ENCODE peak calls at places on chromosomes 13 and 19, in seven cellular contexts. H is mucosa of descending colon, I is choroid plexus epithelial cell, M is heart right ventricle, E is pancreas, C is PC-9, B is lower leg skin. P is an unnamed sample.

GRCh38 chr13:111048387-111048786 is 66.7 kb upstream of the ARHGEF7 start:
- DNase-seq in B (peak; percentile 40), E (no peak), M (no peak), C (no peak), H (no peak), I (no peak), P (no peak)

GRCh38 chr13:110347535-110348308 is 40.6 kb downstream of the COL4A2 start:
- DNase-seq in C (peak; percentile 84), M (peak; percentile 48), E (no peak), H (no peak), I (peak; percentile 75), B (peak; percentile 87), P (no peak)

GRCh38 chr19:4375164-4375619 is 25.2 kb downstream of the SH3GL1 start:
- DNase-seq in C (peak; percentile 97), B (peak; percentile 90), I (no peak), E (peak; percentile 67), M (no peak), H (peak; percentile 53), P (no peak)

GRCh38 chr13:112761701-112762689 is 72.2 kb downstream of the ATP11A start:
- DNase-seq in M (no peak), B (no peak), H (no peak), C (peak; percentile 13), I (peak; percentile 25), E (no peak), P (no peak)

GRCh38 chr13:46716821-46717220 is 80.1 kb downstream of the ESD start:
- DNase-seq in C (no peak), I (no peak), M (no peak), B (no peak), E (no peak), H (no peak), P (no peak)

GRCh38 chr13:49877629-49878218 is 58.4 kb downstream of the SPRYD7 start:
- DNase-seq in E (no peak), I (peak; percentile 10), H (no peak), M (no peak), C (no peak), B (no peak), P (no peak)

GRCh38 chr19:16394681-16395375 is 70.2 kb downstream of the KLF2 start:
- DNase-seq in E (no peak), I (peak; percentile 65), B (no peak), M (no peak), C (no peak), H (no peak), P (no peak)

GRCh38 chr13:66657165-66657895 is 572.8 kb downstream of the PCDH9 start:
- DNase-seq in H (no peak), M (peak; percentile 44), I (peak; percentile 95), B (peak; percentile 83), C (peak; percentile 91), E (peak; percentile 55), P (no peak)

GRCh38 chr13:35714096-35714495 is 237.6 kb upstream of the MAB21L1 start:
- DNase-seq in E (no peak), H (no peak), B (no peak), C (no peak), I (no peak), M (no peak), P (no peak)

GRCh38 chr13:30307966-30308290 is 577 bp upstream of the KATNAL1 start:
- DNase-seq in M (no peak), E (no peak), I (no peak), C (no peak), H (no peak), B (no peak), P (no peak)

GRCh38 chr13:20136781-20137703 is 23.8 kb downstream of the GJA3 start:
- DNase-seq in E (peak; percentile 67), I (peak; percentile 21), B (no peak), M (peak; percentile 29), H (peak; percentile 69), C (peak; percentile 32), P (peak; percentile 66)

GRCh38 chr19:6064016-6064702 is 46.1 kb downstream of the RFX2 start:
- DNase-seq in E (no peak), B (peak; percentile 84), I (no peak), H (no peak), C (peak; percentile 66), M (no peak), P (no peak)

DNA sequence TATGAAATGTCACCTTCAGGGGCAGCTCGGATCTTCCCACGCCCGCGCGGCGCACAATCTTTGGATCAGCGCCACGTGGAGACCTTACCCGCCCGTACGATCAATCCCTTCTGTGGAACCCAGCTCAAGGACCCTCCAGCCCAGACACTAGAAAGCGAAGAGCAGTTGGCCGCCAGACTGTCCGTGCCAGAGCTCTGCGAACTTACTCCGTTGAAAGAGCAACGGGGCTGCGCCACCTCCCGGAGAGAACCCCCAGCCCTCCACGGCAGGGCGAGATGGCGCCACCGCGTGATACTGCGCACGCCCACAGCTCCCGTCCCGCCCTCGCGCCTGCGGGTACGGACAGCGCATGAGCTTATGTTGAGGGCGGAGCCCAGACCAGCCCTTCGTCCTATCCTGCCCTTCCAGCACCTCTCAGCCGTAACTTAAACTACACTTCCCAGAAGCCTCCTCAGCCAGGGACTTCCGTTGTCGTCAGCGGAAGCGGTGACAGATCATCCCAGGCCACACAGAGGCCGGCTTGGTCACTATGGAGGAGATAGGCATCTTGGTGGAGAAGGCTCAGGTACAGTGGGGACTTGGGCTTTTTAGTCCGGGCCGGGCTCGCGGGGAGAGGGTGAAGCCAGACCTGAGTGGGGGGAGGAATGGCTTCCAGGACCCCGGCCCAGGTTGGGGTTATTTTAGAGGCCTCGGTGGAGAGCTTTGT is at the start of gene PSMC4:
- DNase-seq in E (peak; percentile 98), H (peak; percentile 98), I (peak; percentile 100), C (peak; percentile 98), B (peak; percentile 99), M (peak; percentile 97), P (peak; percentile 95)
- TF ChIP-seq CTCF in E (peak; percentile 49), H (peak; percentile 86), I (peak; percentile 92), C (peak; percentile 63), B (peak; percentile 59), M (peak; percentile 85), P (peak; percentile 97)

DNA sequence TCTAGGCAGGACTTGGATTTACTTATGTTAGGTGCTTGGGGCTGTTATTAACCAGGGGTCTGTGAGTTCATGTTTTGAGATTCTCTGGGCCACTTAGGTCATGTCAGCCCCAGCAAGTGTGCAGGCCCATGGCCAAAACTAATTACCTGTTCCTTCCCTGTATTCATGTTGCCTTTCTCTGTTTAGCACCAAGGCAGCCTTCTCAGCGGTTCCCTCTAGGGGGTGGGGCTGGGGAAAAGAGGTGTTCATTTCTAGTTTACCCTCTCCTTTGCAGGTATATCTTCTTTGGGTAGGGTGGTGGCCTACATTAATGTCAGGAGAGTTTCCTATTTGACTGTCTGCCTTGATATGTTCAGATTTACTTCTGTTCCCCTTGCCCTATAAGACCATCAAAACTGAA is 61.7 kb downstream of the PDS5B start:
- DNase-seq in I (no peak), E (no peak), H (no peak), C (no peak), M (no peak), B (no peak), P (no peak)
- TF ChIP-seq CTCF in I (no peak), E (no peak), H (no peak), C (no peak), M (no peak), B (no peak), P (no peak)

GRCh38 chr13:27869436-27870090 is 50.2 kb upstream of the PDX1 start:
- DNase-seq in E (no peak), M (no peak), C (no peak), I (no peak), B (no peak), H (no peak), P (no peak)

GRCh38 chr13:27868639-27869435 is 51.0 kb upstream of the PDX1 start:
- DNase-seq in C (no peak), E (no peak), B (no peak), I (peak; percentile 36), M (no peak), H (peak; percentile 20), P (peak; percentile 32)
- TF ChIP-seq CTCF in C (peak; percentile 72), E (peak; percentile 31), B (no peak), I (peak; percentile 61), M (peak; percentile 50), H (peak; percentile 16), P (peak; percentile 55)

GRCh38 chr19:41921280-41922219 is 6.7 kb downstream of the ERFL start:
- DNase-seq in I (no peak), E (no peak), H (no peak), B (no peak), M (no peak), C (no peak), P (no peak)
- TF ChIP-seq CTCF in I (no peak), E (no peak), H (no peak), B (no peak), M (no peak), C (no peak), P (no peak)

DNA sequence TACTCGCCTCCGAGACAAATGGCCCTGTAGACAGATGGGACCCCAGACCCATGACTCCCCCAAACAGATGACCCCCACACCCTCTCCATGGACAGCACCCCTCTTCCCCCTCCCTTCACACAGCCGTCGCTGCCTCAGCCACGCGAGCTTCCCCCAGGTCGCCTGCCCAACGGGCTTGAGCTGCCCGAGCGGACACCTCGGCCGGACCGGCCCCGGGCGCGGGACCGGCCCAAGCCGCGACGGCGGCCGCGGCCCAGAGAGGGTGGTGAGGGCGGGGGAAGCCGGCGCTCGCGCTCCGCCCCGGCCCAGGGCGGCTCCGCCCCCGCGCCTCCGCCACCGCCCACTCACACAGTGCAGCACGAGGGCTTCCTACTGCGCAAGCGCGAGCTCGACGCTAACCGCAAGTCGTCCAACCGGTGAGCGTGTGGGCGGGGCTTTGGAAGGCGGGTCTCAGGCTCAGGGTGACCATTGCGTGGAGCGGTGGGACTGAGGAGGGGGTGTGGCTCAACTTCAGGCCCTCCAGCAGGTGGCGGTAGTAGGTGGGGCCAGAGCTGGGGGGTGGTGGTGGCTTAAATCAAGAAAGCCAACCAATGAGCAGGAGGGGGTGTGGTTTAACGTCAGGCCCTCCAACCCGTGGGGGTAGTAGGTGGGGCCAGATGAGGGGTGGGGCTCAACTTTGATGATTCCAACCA is 6.2 kb upstream of the SHKBP1 start:
- DNase-seq in C (peak; percentile 99), H (peak; percentile 99), M (peak; percentile 99), B (peak; percentile 99), E (peak; percentile 100), I (peak; percentile 100), P (peak; percentile 100)
- TF ChIP-seq CTCF in C (no peak), H (no peak), M (peak; percentile 18), B (no peak), E (no peak), I (peak; percentile 60), P (peak; percentile 48)

DNA sequence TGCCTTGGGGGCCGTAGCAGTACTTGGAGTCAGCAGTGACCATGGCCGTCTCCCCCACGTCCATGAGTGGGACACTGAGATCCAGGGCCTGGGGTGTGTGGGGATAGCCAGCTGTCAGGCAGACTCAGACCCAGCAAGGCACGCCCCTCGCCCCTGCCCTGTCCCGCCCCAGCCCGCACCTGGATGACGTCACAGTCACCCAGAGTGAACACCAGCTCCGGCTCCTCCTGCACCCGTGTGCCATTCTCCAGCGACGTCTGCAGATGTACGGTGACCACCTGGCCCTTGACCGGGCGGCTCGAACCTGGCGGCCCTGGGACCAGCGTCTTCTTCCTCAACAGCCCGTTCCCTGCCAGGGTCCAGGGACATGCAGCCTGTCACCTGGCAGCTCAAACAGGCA is 4.0 kb downstream of the FKBP8 start:
- DNase-seq in H (no peak), I (no peak), M (no peak), E (no peak), C (no peak), B (no peak), P (no peak)
- TF ChIP-seq CTCF in H (no peak), I (no peak), M (no peak), E (no peak), C (no peak), B (no peak), P (no peak)

GRCh38 chr19:11125994-11126685 is 29.4 kb downstream of the SPC24 start:
- DNase-seq in E (peak; percentile 78), C (peak; percentile 72), H (peak; percentile 90), I (peak; percentile 80), B (peak; percentile 96), M (peak; percentile 79), P (peak; percentile 71)
- TF ChIP-seq CTCF in E (peak; percentile 74), C (peak; percentile 88), H (peak; percentile 51), I (peak; percentile 85), B (peak; percentile 46), M (peak; percentile 71), P (peak; percentile 83)

GRCh38 chr19:13011653-13012389 is 16.5 kb downstream of the NFIX start:
- DNase-seq in B (no peak), E (no peak), I (no peak), H (no peak), M (no peak), C (no peak), P (no peak)
- TF ChIP-seq CTCF in B (no peak), E (no peak), I (no peak), H (no peak), M (no peak), C (no peak), P (no peak)